ENCODE peak calls at places on chromosome 7, in four cellular contexts. One of them, this sample, is unnamed.

GRCh38 chr7:2820508-2820934 is 23.6 kb downstream of the GNA12 start:
- DNase-seq in K562: no peak
- DNase-seq in GM12878: no peak
- DNase-seq in HepG2: peak
- DNase-seq in this sample: no peak

GRCh38 chr7:25386311-25386744 is 158.0 kb upstream of the NPVF start:
- DNase-seq in K562: no peak
- DNase-seq in GM12878: no peak
- DNase-seq in HepG2: no peak
- DNase-seq in this sample: no peak

GRCh38 chr7:37337522-37337921 is 111.1 kb downstream of the ELMO1 start:
- DNase-seq in K562: no peak
- DNase-seq in GM12878: no peak
- DNase-seq in HepG2: no peak
- DNase-seq in this sample: no peak

GRCh38 chr7:106223156-106223555 is 61.6 kb downstream of the NAMPT start:
- DNase-seq in K562: no peak
- DNase-seq in GM12878: no peak
- DNase-seq in HepG2: no peak
- DNase-seq in this sample: no peak

GRCh38 chr7:15607541-15608210 is 45.9 kb upstream of the AGMO start:
- DNase-seq in K562: no peak
- DNase-seq in GM12878: no peak
- DNase-seq in HepG2: no peak
- DNase-seq in this sample: no peak

GRCh38 chr7:83065714-83066113 is 97.0 kb downstream of the PCLO start:
- DNase-seq in K562: no peak
- DNase-seq in GM12878: no peak
- DNase-seq in HepG2: no peak
- DNase-seq in this sample: no peak

GRCh38 chr7:156795415-156795814 is 97.6 kb downstream of the LMBR1 start:
- DNase-seq in K562: no peak
- DNase-seq in GM12878: no peak
- DNase-seq in HepG2: no peak
- DNase-seq in this sample: no peak

GRCh38 chr7:126185959-126186580 is 1066.7 kb downstream of the GRM8 start:
- DNase-seq in K562: no peak
- DNase-seq in GM12878: no peak
- DNase-seq in HepG2: no peak
- DNase-seq in this sample: peak

GRCh38 chr7:134356421-134356936 is 39.7 kb upstream of the SLC35B4 start:
- DNase-seq in K562: no peak
- DNase-seq in GM12878: no peak
- DNase-seq in HepG2: no peak
- DNase-seq in this sample: no peak

GRCh38 chr7:114879554-114879953 is 42.3 kb upstream of the MDFIC start:
- DNase-seq in K562: no peak
- DNase-seq in GM12878: no peak
- DNase-seq in HepG2: no peak
- DNase-seq in this sample: no peak

GRCh38 chr7:115731796-115732471 is 298.6 kb downstream of the TFEC start:
- DNase-seq in K562: no peak
- DNase-seq in GM12878: no peak
- DNase-seq in HepG2: no peak
- DNase-seq in this sample: no peak

GRCh38 chr7:157250605-157251228 is 86.1 kb upstream of the DNAJB6 start:
- DNase-seq in K562: peak
- DNase-seq in GM12878: no peak
- DNase-seq in HepG2: peak
- DNase-seq in this sample: peak

GRCh38 chr7:84022686-84023308 is 171.8 kb downstream of the SEMA3A start:
- DNase-seq in K562: no peak
- DNase-seq in GM12878: no peak
- DNase-seq in HepG2: peak
- DNase-seq in this sample: no peak

GRCh38 chr7:149782682-149783345 is 9.4 kb upstream of the ZNF467 start:
- DNase-seq in K562: no peak
- DNase-seq in GM12878: no peak
- DNase-seq in HepG2: no peak
- DNase-seq in this sample: no peak

GRCh38 chr7:74475243-74475986 is 21.7 kb downstream of the GTF2IRD1 start:
- DNase-seq in K562: no peak
- DNase-seq in GM12878: no peak
- DNase-seq in HepG2: no peak
- DNase-seq in this sample: no peak

GRCh38 chr7:77862691-77863090 is 64.1 kb downstream of the PHTF2 start:
- DNase-seq in K562: no peak
- DNase-seq in GM12878: no peak
- DNase-seq in HepG2: no peak
- DNase-seq in this sample: no peak

GRCh38 chr7:20786779-20787651 is at the start of gene SP8:
- DNase-seq in K562: peak
- DNase-seq in GM12878: no peak
- DNase-seq in HepG2: peak
- DNase-seq in this sample: peak

GRCh38 chr7:157279973-157280841 is 56.6 kb upstream of the DNAJB6 start:
- DNase-seq in K562: no peak
- DNase-seq in GM12878: no peak
- DNase-seq in HepG2: no peak
- DNase-seq in this sample: peak

GRCh38 chr7:25726180-25726579 is 425.8 kb upstream of the NFE2L3 start:
- DNase-seq in K562: no peak
- DNase-seq in GM12878: no peak
- DNase-seq in HepG2: no peak
- DNase-seq in this sample: peak

GRCh38 chr7:18179058-18179457 is 151.4 kb upstream of the PRPS1L1 start:
- DNase-seq in K562: no peak
- DNase-seq in GM12878: no peak
- DNase-seq in HepG2: no peak
- DNase-seq in this sample: no peak

GRCh38 chr7:104943502-104944343 is 70.3 kb upstream of the KMT2E start:
- DNase-seq in K562: peak
- DNase-seq in GM12878: peak
- DNase-seq in HepG2: peak
- DNase-seq in this sample: peak

GRCh38 chr7:100156331-100157068 is 2.0 kb downstream of the TRAPPC14 start:
- DNase-seq in K562: peak
- DNase-seq in GM12878: no peak
- DNase-seq in HepG2: no peak
- DNase-seq in this sample: no peak

GRCh38 chr7:79820387-79820786 is 314.2 kb upstream of the GNAI1 start:
- DNase-seq in K562: no peak
- DNase-seq in GM12878: no peak
- DNase-seq in HepG2: no peak
- DNase-seq in this sample: peak

GRCh38 chr7:26337232-26337865 is 45.7 kb downstream of the SNX10 start:
- DNase-seq in K562: no peak
- DNase-seq in GM12878: no peak
- DNase-seq in HepG2: no peak
- DNase-seq in this sample: no peak

DNA sequence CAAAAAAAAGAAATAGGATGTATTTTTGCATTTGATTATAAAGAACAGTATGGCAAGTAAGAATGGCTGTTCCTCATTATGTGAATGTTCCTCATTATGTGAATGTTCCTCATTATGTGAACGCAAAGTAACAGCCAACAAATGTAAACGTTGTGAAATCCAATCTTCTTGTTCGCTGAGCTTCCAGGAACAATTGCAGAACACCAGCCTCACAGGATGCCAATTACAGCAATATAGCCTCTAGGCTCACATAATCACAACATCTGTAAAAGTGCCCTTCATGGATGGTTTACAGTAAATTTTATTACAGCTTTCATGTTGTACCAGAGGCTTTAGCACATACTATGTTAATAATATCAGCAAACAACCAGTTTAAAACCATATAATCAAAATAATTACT is 71.6 kb downstream of the THSD7A start:
- DNase-seq in K562: no peak
- DNase-seq in GM12878: no peak
- DNase-seq in HepG2: no peak
- DNase-seq in this sample: peak
- TF ChIP-seq TARDBP in K562: no peak
- TF ChIP-seq TARDBP in GM12878: no peak
- TF ChIP-seq TARDBP in HepG2: no peak
- TF ChIP-seq TARDBP in this sample: no peak

GRCh38 chr7:112063974-112064373 is 142.2 kb downstream of the DOCK4 start:
- DNase-seq in K562: no peak
- DNase-seq in GM12878: no peak
- DNase-seq in HepG2: no peak
- DNase-seq in this sample: no peak

GRCh38 chr7:112058654-112059053 is 147.5 kb downstream of the DOCK4 start:
- DNase-seq in K562: no peak
- DNase-seq in GM12878: no peak
- DNase-seq in HepG2: no peak
- DNase-seq in this sample: no peak

GRCh38 chr7:112064627-112065385 is 141.4 kb downstream of the DOCK4 start:
- DNase-seq in K562: no peak
- DNase-seq in GM12878: no peak
- DNase-seq in HepG2: no peak
- DNase-seq in this sample: no peak

GRCh38 chr7:112059675-112060074 is 146.5 kb downstream of the DOCK4 start:
- DNase-seq in K562: no peak
- DNase-seq in GM12878: no peak
- DNase-seq in HepG2: no peak
- DNase-seq in this sample: no peak

DNA sequence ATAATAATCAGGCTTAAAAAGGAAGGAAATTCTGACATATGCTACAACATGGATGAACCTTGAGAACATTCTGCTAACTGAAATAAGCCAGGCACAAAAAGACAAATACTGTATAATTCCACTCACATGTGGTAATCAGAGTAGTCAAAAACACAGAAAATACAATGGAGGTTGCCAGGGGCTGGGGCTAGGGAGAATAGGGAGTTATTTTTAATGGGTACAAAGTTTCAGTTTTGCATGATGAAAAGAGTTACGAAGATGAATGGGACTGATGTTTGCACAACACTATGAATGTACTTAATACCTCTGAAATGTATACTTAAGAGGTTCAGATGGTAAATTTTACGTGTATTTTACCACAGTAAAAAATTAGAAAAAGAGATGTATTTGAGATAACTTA is 145.6 kb downstream of the DOCK4 start:
- DNase-seq in K562: no peak
- DNase-seq in GM12878: no peak
- DNase-seq in HepG2: peak
- DNase-seq in this sample: no peak
- TF ChIP-seq BHLHE40 in K562: no peak
- TF ChIP-seq BHLHE40 in GM12878: no peak
- TF ChIP-seq BHLHE40 in HepG2: no peak
- TF ChIP-seq BHLHE40 in this sample: no peak

GRCh38 chr7:103141753-103142404 is 7.0 kb downstream of the NAPEPLD start:
- DNase-seq in K562: no peak
- DNase-seq in GM12878: peak
- DNase-seq in HepG2: no peak
- DNase-seq in this sample: no peak
- TF ChIP-seq SP1 in K562: no peak
- TF ChIP-seq SP1 in GM12878: no peak
- TF ChIP-seq SP1 in HepG2: no peak
- TF ChIP-seq SP1 in this sample: no peak

GRCh38 chr7:121262221-121262620 is 66.6 kb upstream of the WNT16 start:
- DNase-seq in K562: no peak
- DNase-seq in GM12878: no peak
- DNase-seq in HepG2: no peak
- DNase-seq in this sample: no peak
- TF ChIP-seq TARDBP in K562: no peak
- TF ChIP-seq TARDBP in GM12878: no peak
- TF ChIP-seq TARDBP in HepG2: no peak
- TF ChIP-seq TARDBP in this sample: no peak

GRCh38 chr7:131957338-131958025 is 401.1 kb upstream of the PODXL start:
- DNase-seq in K562: no peak
- DNase-seq in GM12878: no peak
- DNase-seq in HepG2: no peak
- DNase-seq in this sample: no peak
- TF ChIP-seq BHLHE40 in K562: no peak
- TF ChIP-seq BHLHE40 in GM12878: no peak
- TF ChIP-seq BHLHE40 in HepG2: no peak
- TF ChIP-seq BHLHE40 in this sample: no peak

DNA sequence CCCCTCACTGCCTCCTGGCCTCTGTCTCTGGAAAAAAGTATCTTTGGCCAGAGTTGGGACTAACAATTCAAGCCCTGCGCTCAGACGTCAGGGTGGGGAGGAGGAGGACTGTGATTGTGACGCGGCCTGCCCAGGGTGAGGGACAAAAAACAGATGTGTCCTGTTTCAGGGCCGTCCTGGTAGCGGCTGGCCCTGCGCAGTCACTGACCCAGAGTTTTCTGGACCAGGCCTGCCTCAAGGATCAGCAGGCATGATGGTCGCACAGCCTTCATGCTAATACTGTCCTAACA is 110.1 kb downstream of the CYTH3 start:
- DNase-seq in K562: no peak
- DNase-seq in GM12878: no peak
- DNase-seq in HepG2: no peak
- DNase-seq in this sample: no peak
- TF ChIP-seq SP1 in K562: no peak
- TF ChIP-seq SP1 in GM12878: no peak
- TF ChIP-seq SP1 in HepG2: no peak
- TF ChIP-seq SP1 in this sample: no peak

GRCh38 chr7:107803009-107803581 is at the start of gene SLC26A3:
- DNase-seq in K562: no peak
- DNase-seq in GM12878: no peak
- DNase-seq in HepG2: no peak
- DNase-seq in this sample: no peak

GRCh38 chr7:107799645-107800264 is 3.3 kb downstream of the SLC26A3 start:
- DNase-seq in K562: no peak
- DNase-seq in GM12878: no peak
- DNase-seq in HepG2: peak
- DNase-seq in this sample: no peak
- TF ChIP-seq TARDBP in K562: no peak
- TF ChIP-seq TARDBP in GM12878: no peak
- TF ChIP-seq TARDBP in HepG2: no peak
- TF ChIP-seq TARDBP in this sample: no peak

GRCh38 chr7:30528779-30529178 is 24.1 kb upstream of the GGCT start:
- DNase-seq in K562: no peak
- DNase-seq in GM12878: no peak
- DNase-seq in HepG2: no peak
- DNase-seq in this sample: no peak

GRCh38 chr7:30526163-30526562 is 21.5 kb upstream of the GGCT start:
- DNase-seq in K562: peak
- DNase-seq in GM12878: no peak
- DNase-seq in HepG2: no peak
- DNase-seq in this sample: no peak

GRCh38 chr7:30531286-30531685 is 26.7 kb upstream of the GGCT start:
- DNase-seq in K562: no peak
- DNase-seq in GM12878: no peak
- DNase-seq in HepG2: no peak
- DNase-seq in this sample: no peak

GRCh38 chr7:30533886-30534285 is 29.3 kb upstream of the GGCT start:
- DNase-seq in K562: no peak
- DNase-seq in GM12878: no peak
- DNase-seq in HepG2: no peak
- DNase-seq in this sample: no peak

DNA sequence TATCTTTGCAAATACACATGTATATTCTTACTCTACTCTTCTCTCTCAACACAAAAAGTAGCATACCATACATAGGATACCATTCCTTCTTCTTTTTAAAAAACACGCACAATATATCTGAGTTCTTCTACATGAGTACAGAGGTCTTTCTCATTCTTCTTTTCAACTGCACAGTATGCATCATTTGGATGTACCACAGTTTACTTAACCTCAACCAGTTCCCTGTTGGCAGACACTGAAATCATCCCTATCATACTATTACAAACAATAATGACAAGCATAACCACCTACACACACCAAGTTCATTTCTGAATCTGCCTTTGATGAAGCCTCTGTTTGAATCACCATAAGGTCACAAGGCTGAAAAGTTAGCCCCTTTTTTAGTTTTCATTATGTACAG is 25.7 kb upstream of the GGCT start:
- DNase-seq in K562: no peak
- DNase-seq in GM12878: no peak
- DNase-seq in HepG2: no peak
- DNase-seq in this sample: no peak
- TF ChIP-seq BHLHE40 in K562: no peak
- TF ChIP-seq BHLHE40 in GM12878: no peak
- TF ChIP-seq BHLHE40 in HepG2: no peak
- TF ChIP-seq BHLHE40 in this sample: no peak

This sample was measured in HEK293T.